ENCODE peak calls at places on chromosome 11, in ten cellular contexts. One of them, this sample, is unnamed.

GRCh38 chr11:96063053-96063452 is 139.1 kb upstream of the MTMR2 start:
- DNase-seq in naive thymus-derived CD8-positive, alpha-beta T cell: no peak
- DNase-seq in IMR-90: no peak
- DNase-seq in HuH-7: no peak
- DNase-seq in cortex of kidney: no peak
- DNase-seq in effector memory CD4-positive, alpha-beta T cell: no peak
- DNase-seq in NCI-H2029 treated with DMSO at 0.1 percent for 48 hours: no peak
- DNase-seq in retinal pigment epithelial cell: no peak
- DNase-seq in NCI-H2171: no peak
- DNase-seq in NCI-H69: no peak
- DNase-seq in this sample: no peak

GRCh38 chr11:61516675-61517516 is 8.3 kb downstream of the LRRC10B start:
- DNase-seq in NCI-H2171: no peak
- DNase-seq in HuH-7: peak
- DNase-seq in naive thymus-derived CD8-positive, alpha-beta T cell: peak
- DNase-seq in IMR-90: no peak
- DNase-seq in cortex of kidney: no peak
- DNase-seq in NCI-H69: peak
- DNase-seq in NCI-H2029 treated with DMSO at 0.1 percent for 48 hours: no peak
- DNase-seq in retinal pigment epithelial cell: no peak
- DNase-seq in effector memory CD4-positive, alpha-beta T cell: peak
- DNase-seq in this sample: peak

GRCh38 chr11:26323837-26324236 is 8.1 kb upstream of the ANO3 start:
- DNase-seq in cortex of kidney: no peak
- DNase-seq in NCI-H2171: no peak
- DNase-seq in NCI-H69: no peak
- DNase-seq in retinal pigment epithelial cell: no peak
- DNase-seq in naive thymus-derived CD8-positive, alpha-beta T cell: no peak
- DNase-seq in HuH-7: no peak
- DNase-seq in NCI-H2029 treated with DMSO at 0.1 percent for 48 hours: no peak
- DNase-seq in effector memory CD4-positive, alpha-beta T cell: no peak
- DNase-seq in IMR-90: no peak
- DNase-seq in this sample: no peak

GRCh38 chr11:18310800-18311340 is 11.1 kb downstream of the HPS5 start:
- DNase-seq in IMR-90: no peak
- DNase-seq in effector memory CD4-positive, alpha-beta T cell: no peak
- DNase-seq in naive thymus-derived CD8-positive, alpha-beta T cell: no peak
- DNase-seq in cortex of kidney: no peak
- DNase-seq in NCI-H69: no peak
- DNase-seq in NCI-H2171: no peak
- DNase-seq in HuH-7: no peak
- DNase-seq in retinal pigment epithelial cell: no peak
- DNase-seq in NCI-H2029 treated with DMSO at 0.1 percent for 48 hours: no peak
- DNase-seq in this sample: no peak

GRCh38 chr11:2687223-2687530 is 12.6 kb downstream of the KCNQ1OT1 start:
- DNase-seq in NCI-H69: no peak
- DNase-seq in effector memory CD4-positive, alpha-beta T cell: no peak
- DNase-seq in retinal pigment epithelial cell: no peak
- DNase-seq in cortex of kidney: no peak
- DNase-seq in NCI-H2029 treated with DMSO at 0.1 percent for 48 hours: no peak
- DNase-seq in IMR-90: no peak
- DNase-seq in NCI-H2171: no peak
- DNase-seq in naive thymus-derived CD8-positive, alpha-beta T cell: no peak
- DNase-seq in HuH-7: no peak
- DNase-seq in this sample: no peak

GRCh38 chr11:130188047-130188446 is 28.5 kb downstream of the ST14 start:
- DNase-seq in naive thymus-derived CD8-positive, alpha-beta T cell: no peak
- DNase-seq in effector memory CD4-positive, alpha-beta T cell: no peak
- DNase-seq in retinal pigment epithelial cell: no peak
- DNase-seq in HuH-7: no peak
- DNase-seq in IMR-90: no peak
- DNase-seq in NCI-H2171: no peak
- DNase-seq in NCI-H69: no peak
- DNase-seq in NCI-H2029 treated with DMSO at 0.1 percent for 48 hours: no peak
- DNase-seq in cortex of kidney: no peak
- DNase-seq in this sample: no peak

GRCh38 chr11:47847892-47848635 is at the start of gene NUP160:
- DNase-seq in NCI-H2171: peak
- DNase-seq in cortex of kidney: no peak
- DNase-seq in retinal pigment epithelial cell: no peak
- DNase-seq in IMR-90: peak
- DNase-seq in NCI-H69: peak
- DNase-seq in effector memory CD4-positive, alpha-beta T cell: peak
- DNase-seq in NCI-H2029 treated with DMSO at 0.1 percent for 48 hours: peak
- DNase-seq in naive thymus-derived CD8-positive, alpha-beta T cell: peak
- DNase-seq in HuH-7: peak
- DNase-seq in this sample: peak

GRCh38 chr11:35511666-35512065 is 13.8 kb downstream of the PAMR1 start:
- DNase-seq in HuH-7: no peak
- DNase-seq in IMR-90: peak
- DNase-seq in retinal pigment epithelial cell: no peak
- DNase-seq in cortex of kidney: no peak
- DNase-seq in NCI-H2029 treated with DMSO at 0.1 percent for 48 hours: no peak
- DNase-seq in naive thymus-derived CD8-positive, alpha-beta T cell: no peak
- DNase-seq in NCI-H69: peak
- DNase-seq in NCI-H2171: no peak
- DNase-seq in effector memory CD4-positive, alpha-beta T cell: no peak
- DNase-seq in this sample: no peak

GRCh38 chr11:45850446-45850845 is 3.2 kb downstream of the CRY2 start:
- DNase-seq in effector memory CD4-positive, alpha-beta T cell: no peak
- DNase-seq in NCI-H2029 treated with DMSO at 0.1 percent for 48 hours: no peak
- DNase-seq in NCI-H69: no peak
- DNase-seq in IMR-90: peak
- DNase-seq in retinal pigment epithelial cell: no peak
- DNase-seq in HuH-7: no peak
- DNase-seq in NCI-H2171: no peak
- DNase-seq in cortex of kidney: no peak
- DNase-seq in naive thymus-derived CD8-positive, alpha-beta T cell: no peak
- DNase-seq in this sample: no peak

GRCh38 chr11:2216400-2217064 is 44.9 kb upstream of the TH start:
- DNase-seq in effector memory CD4-positive, alpha-beta T cell: no peak
- DNase-seq in retinal pigment epithelial cell: no peak
- DNase-seq in naive thymus-derived CD8-positive, alpha-beta T cell: no peak
- DNase-seq in cortex of kidney: no peak
- DNase-seq in NCI-H2171: no peak
- DNase-seq in HuH-7: no peak
- DNase-seq in NCI-H69: no peak
- DNase-seq in IMR-90: no peak
- DNase-seq in NCI-H2029 treated with DMSO at 0.1 percent for 48 hours: no peak
- DNase-seq in this sample: no peak

GRCh38 chr11:27468643-27469332 is 3.8 kb downstream of the LGR4 start:
- DNase-seq in NCI-H2029 treated with DMSO at 0.1 percent for 48 hours: no peak
- DNase-seq in IMR-90: peak
- DNase-seq in cortex of kidney: no peak
- DNase-seq in NCI-H69: peak
- DNase-seq in effector memory CD4-positive, alpha-beta T cell: no peak
- DNase-seq in retinal pigment epithelial cell: no peak
- DNase-seq in HuH-7: no peak
- DNase-seq in NCI-H2171: no peak
- DNase-seq in naive thymus-derived CD8-positive, alpha-beta T cell: no peak
- DNase-seq in this sample: no peak

GRCh38 chr11:61531033-61531432 is 22.5 kb downstream of the LRRC10B start:
- DNase-seq in NCI-H2171: no peak
- DNase-seq in effector memory CD4-positive, alpha-beta T cell: no peak
- DNase-seq in IMR-90: no peak
- DNase-seq in NCI-H69: peak
- DNase-seq in retinal pigment epithelial cell: no peak
- DNase-seq in HuH-7: peak
- DNase-seq in naive thymus-derived CD8-positive, alpha-beta T cell: no peak
- DNase-seq in NCI-H2029 treated with DMSO at 0.1 percent for 48 hours: no peak
- DNase-seq in cortex of kidney: no peak
- DNase-seq in this sample: no peak

GRCh38 chr11:97683733-97684132 is 1293.9 kb downstream of the JRKL start:
- DNase-seq in NCI-H2171: no peak
- DNase-seq in NCI-H69: peak
- DNase-seq in IMR-90: no peak
- DNase-seq in effector memory CD4-positive, alpha-beta T cell: no peak
- DNase-seq in NCI-H2029 treated with DMSO at 0.1 percent for 48 hours: no peak
- DNase-seq in retinal pigment epithelial cell: no peak
- DNase-seq in naive thymus-derived CD8-positive, alpha-beta T cell: no peak
- DNase-seq in cortex of kidney: no peak
- DNase-seq in HuH-7: no peak
- DNase-seq in this sample: no peak

GRCh38 chr11:121366038-121366437 is 73.5 kb downstream of the SC5D start:
- DNase-seq in NCI-H69: no peak
- DNase-seq in cortex of kidney: no peak
- DNase-seq in HuH-7: no peak
- DNase-seq in naive thymus-derived CD8-positive, alpha-beta T cell: no peak
- DNase-seq in NCI-H2171: no peak
- DNase-seq in NCI-H2029 treated with DMSO at 0.1 percent for 48 hours: no peak
- DNase-seq in effector memory CD4-positive, alpha-beta T cell: no peak
- DNase-seq in IMR-90: no peak
- DNase-seq in retinal pigment epithelial cell: no peak
- DNase-seq in this sample: no peak

This sample was measured in T follicular helper cell.